ENCODE peak calls at places on chromosomes 4 and X, in four cellular contexts. One of them, this sample, is unnamed.

GRCh38 chrX:63417649-63418048 is 66.5 kb upstream of the SPIN4 start:
- DNase-seq in HCT116: no peak
- DNase-seq in GM12878: no peak
- DNase-seq in GM23248: no peak
- DNase-seq in this sample: no peak

GRCh38 chrX:23786268-23786815 is 3.4 kb downstream of the SAT1 start:
- DNase-seq in GM12878: no peak
- DNase-seq in GM23248: peak; percentile 27
- DNase-seq in HCT116: no peak
- DNase-seq in this sample: no peak

GRCh38 chr4:3486556-3487270 is 23.6 kb downstream of the DOK7 start:
- DNase-seq in GM12878: no peak
- DNase-seq in HCT116: no peak
- DNase-seq in GM23248: no peak
- DNase-seq in this sample: peak; percentile 28

GRCh38 chr4:79467246-79467932 is 59.4 kb upstream of the GK2 start:
- DNase-seq in GM23248: peak; percentile 69
- DNase-seq in HCT116: no peak
- DNase-seq in GM12878: no peak
- DNase-seq in this sample: no peak

GRCh38 chr4:36944227-36944626 is 300.3 kb upstream of the NWD2 start:
- DNase-seq in GM23248: no peak
- DNase-seq in HCT116: no peak
- DNase-seq in GM12878: no peak
- DNase-seq in this sample: no peak

GRCh38 chr4:70306101-70306500 is 28.7 kb upstream of the CABS1 start:
- DNase-seq in GM23248: no peak
- DNase-seq in HCT116: no peak
- DNase-seq in GM12878: no peak
- DNase-seq in this sample: no peak

GRCh38 chr4:146245246-146245645 is 30.9 kb downstream of the REELD1 start:
- DNase-seq in GM23248: peak; percentile 57
- DNase-seq in HCT116: no peak
- DNase-seq in GM12878: no peak
- DNase-seq in this sample: peak; percentile 23

GRCh38 chr4:1379351-1379781 is 26.9 kb downstream of the NKX1-1 start:
- DNase-seq in GM12878: no peak
- DNase-seq in GM23248: no peak
- DNase-seq in HCT116: no peak
- DNase-seq in this sample: no peak

GRCh38 chr4:14315129-14315528 is 687.2 kb upstream of the CPEB2 start:
- DNase-seq in GM12878: no peak
- DNase-seq in GM23248: no peak
- DNase-seq in HCT116: no peak
- DNase-seq in this sample: no peak

GRCh38 chr4:155509619-155510018 is 132.9 kb upstream of the MAP9 start:
- DNase-seq in GM23248: peak; percentile 28
- DNase-seq in HCT116: no peak
- DNase-seq in GM12878: no peak
- DNase-seq in this sample: no peak

GRCh38 chr4:107183155-107183774 is 147.2 kb upstream of the DKK2 start:
- DNase-seq in GM23248: peak; percentile 80
- DNase-seq in HCT116: peak; percentile 55
- DNase-seq in GM12878: peak; percentile 3
- DNase-seq in this sample: peak; percentile 35

GRCh38 chrX:15848576-15848975 is 6.0 kb downstream of the AP1S2 start:
- DNase-seq in HCT116: no peak
- DNase-seq in GM23248: no peak
- DNase-seq in GM12878: no peak
- DNase-seq in this sample: no peak

GRCh38 chr4:81609844-81610243 is 138.1 kb upstream of the RASGEF1B start:
- DNase-seq in GM23248: no peak
- DNase-seq in HCT116: no peak
- DNase-seq in GM12878: no peak
- DNase-seq in this sample: no peak

GRCh38 chrX:151384807-151385206 is 12.2 kb upstream of the VMA21 start:
- DNase-seq in GM23248: no peak
- DNase-seq in GM12878: no peak
- DNase-seq in HCT116: no peak
- DNase-seq in this sample: no peak

GRCh38 chr4:102778720-102779119 is 18.0 kb upstream of the MANBA start:
- DNase-seq in HCT116: no peak
- DNase-seq in GM23248: no peak
- DNase-seq in GM12878: no peak
- DNase-seq in this sample: no peak

GRCh38 chr4:168524006-168524405 is 27.2 kb downstream of the PALLD start:
- DNase-seq in HCT116: no peak
- DNase-seq in GM12878: no peak
- DNase-seq in GM23248: peak; percentile 81
- DNase-seq in this sample: no peak

GRCh38 chrX:115533485-115533884 is 27.5 kb upstream of the PLS3 start:
- DNase-seq in GM23248: peak; percentile 46
- DNase-seq in GM12878: no peak
- DNase-seq in HCT116: no peak
- DNase-seq in this sample: peak; percentile 57

GRCh38 chr4:46329118-46329976 is 60.6 kb downstream of the GABRA2 start:
- DNase-seq in GM23248: peak; percentile 16
- DNase-seq in GM12878: no peak
- DNase-seq in HCT116: no peak
- DNase-seq in this sample: peak; percentile 13

DNA sequence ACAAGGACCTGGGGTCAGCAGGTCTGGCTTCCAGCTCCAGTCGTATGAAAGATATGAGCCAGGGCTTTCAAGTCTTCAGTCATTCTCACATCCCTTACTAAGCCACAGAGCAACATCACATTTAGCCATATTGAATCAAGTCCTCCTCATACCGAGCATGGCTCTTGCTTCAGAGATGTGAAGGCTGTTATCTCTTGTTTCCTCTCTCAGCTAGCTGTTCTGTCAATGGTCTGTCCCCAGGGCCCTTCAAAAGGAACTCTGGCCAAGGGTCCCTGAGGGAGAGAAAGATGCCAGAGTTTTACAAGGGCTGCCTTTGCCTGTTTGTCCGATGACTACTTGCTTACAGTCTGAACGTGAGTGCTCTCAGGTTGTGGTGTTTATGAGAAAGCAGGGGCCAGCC is 30.5 kb downstream of the DOCK11 start:
- DNase-seq in HCT116: no peak
- DNase-seq in GM12878: no peak
- DNase-seq in GM23248: no peak
- DNase-seq in this sample: no peak
- H3K27ac ChIP-seq in HCT116: no peak overlapping the region
- H3K27ac ChIP-seq in GM12878: peak overlapping the region; percentile 7
- H3K27ac ChIP-seq in GM23248: no peak overlapping the region
- H3K27ac ChIP-seq in this sample: no peak overlapping the region

DNA sequence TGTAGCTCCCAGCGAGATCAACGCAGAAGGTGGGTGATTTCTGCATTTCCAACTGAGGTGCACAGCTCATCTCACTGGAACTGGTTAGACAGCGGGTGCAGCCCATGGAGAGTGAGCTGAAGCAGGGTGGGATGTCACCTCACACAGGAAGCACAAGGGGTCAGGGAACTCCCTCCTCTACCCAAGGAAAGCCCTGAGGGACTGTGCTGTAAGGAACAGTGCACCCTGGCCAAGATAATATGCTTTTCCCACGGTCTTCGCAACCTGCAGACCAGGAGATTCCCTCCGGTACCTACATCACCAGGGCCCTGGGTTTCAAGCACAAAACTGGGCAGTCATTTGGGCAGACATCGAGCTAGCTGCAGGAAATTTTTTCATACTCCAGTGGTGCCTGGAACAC is 216.4 kb upstream of the TET2 start:
- DNase-seq in HCT116: no peak
- DNase-seq in GM23248: no peak
- DNase-seq in GM12878: peak; percentile 51
- DNase-seq in this sample: no peak
- H3K4me2 ChIP-seq in HCT116: no peak overlapping the region
- H3K4me2 ChIP-seq in GM23248: no peak overlapping the region
- H3K4me2 ChIP-seq in GM12878: peak overlapping the region; percentile 7
- H3K4me2 ChIP-seq in this sample: no peak overlapping the region

GRCh38 chrX:137566746-137567473 is 983 bp downstream of the ZIC3 start:
- DNase-seq in GM12878: no peak
- DNase-seq in HCT116: no peak
- DNase-seq in GM23248: peak; percentile 12
- DNase-seq in this sample: no peak
- TF ChIP-seq EZH2 in GM12878: no peak
- TF ChIP-seq EZH2 in HCT116: no peak
- TF ChIP-seq EZH2 in GM23248: no peak
- TF ChIP-seq EZH2 in this sample: no peak

DNA sequence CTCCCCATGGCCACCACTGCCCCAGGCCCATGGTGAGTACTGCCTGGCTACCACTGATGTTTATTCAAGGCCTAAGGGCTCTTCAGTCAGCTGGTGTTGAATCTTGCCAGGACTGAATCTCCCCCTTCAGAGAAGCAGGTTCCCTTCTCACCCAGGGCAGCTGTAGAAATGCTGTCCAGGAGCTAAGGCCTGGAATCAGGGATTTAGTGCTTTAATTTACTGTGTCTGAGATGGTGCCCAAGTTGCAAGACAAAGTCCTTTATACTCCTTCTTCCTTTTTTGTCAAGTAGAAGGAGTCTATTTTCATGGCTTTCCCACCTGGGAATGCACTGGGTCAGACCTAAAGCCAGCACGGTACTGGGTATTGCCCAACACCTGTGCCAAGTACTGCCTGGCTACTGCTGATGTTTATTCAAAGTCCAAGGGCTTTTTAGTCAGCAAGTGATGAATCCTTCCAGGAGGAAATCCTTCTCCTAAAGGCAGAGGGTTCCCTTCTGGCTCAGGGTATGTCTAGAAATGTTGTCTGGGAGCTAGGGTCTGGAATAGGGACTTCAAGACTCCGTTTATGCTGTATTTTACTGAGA is 117.6 kb upstream of the ATOH1 start:
- DNase-seq in GM23248: no peak
- DNase-seq in GM12878: no peak
- DNase-seq in HCT116: no peak
- DNase-seq in this sample: no peak
- H3K27ac ChIP-seq in GM23248: no peak overlapping the region
- H3K27ac ChIP-seq in GM12878: no peak overlapping the region
- H3K27ac ChIP-seq in HCT116: no peak overlapping the region
- H3K27ac ChIP-seq in this sample: no peak overlapping the region

GRCh38 chrX:18464500-18464899 is 39.1 kb downstream of the CDKL5 start:
- DNase-seq in GM12878: no peak
- DNase-seq in GM23248: no peak
- DNase-seq in HCT116: no peak
- DNase-seq in this sample: no peak
- H3K4me2 ChIP-seq in GM12878: no peak overlapping the region
- H3K4me2 ChIP-seq in GM23248: no peak overlapping the region
- H3K4me2 ChIP-seq in HCT116: no peak overlapping the region
- H3K4me2 ChIP-seq in this sample: no peak overlapping the region

DNA sequence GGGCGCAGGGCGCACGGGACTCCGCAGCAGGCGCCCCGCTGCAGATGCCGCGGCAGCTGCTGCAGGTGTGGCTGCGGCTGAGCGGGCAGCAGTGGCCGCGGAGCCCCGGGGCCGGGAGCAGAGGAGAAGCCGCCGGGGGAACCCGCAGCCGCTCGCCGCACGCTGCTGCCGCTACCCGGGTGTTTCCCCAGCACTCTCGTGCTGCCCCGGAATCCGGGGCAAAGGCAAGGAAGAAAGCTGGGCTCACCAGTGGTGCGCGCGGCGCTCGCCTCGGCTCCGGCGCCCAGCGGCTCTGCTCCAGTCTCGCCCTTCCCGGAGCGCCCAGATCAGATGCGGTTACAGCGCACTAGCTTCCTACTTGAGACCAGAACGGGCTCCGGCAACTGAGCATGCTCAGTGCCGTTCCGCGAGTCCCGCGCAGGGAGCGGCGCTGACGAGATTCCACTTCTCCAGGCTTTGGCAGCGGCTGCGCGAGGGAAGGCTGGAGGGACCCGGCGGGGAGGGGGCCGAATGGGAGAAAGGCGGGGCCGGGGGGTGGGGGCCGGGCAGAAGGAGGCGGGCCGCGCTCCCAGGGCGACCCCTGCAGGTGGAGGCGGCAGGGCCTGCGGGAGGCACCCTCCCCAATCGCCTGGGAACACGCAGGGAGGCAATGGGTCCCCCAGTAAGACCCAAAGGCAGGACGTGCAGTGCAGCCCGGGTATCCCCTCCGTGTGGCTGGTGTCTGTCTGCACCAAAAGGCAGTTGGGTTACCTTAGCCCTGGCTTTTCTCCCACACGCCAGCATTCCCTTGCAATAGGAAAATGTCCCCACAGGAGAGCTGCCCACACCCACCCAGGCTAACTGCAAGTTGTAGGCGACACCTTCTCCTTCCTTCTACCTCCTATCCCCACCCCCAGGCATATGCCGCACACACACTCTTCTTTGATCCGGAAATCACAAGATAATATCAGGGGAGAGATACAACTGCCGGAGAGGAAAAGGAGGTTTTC is at the start of gene APBB2:
- DNase-seq in HCT116: peak; percentile 93
- DNase-seq in GM12878: peak; percentile 49
- DNase-seq in GM23248: peak; percentile 98
- DNase-seq in this sample: peak; percentile 95
- TF ChIP-seq EZH2 in HCT116: no peak
- TF ChIP-seq EZH2 in GM12878: no peak
- TF ChIP-seq EZH2 in GM23248: no peak
- TF ChIP-seq EZH2 in this sample: no peak

GRCh38 chr4:59598233-59598618 is 1601.9 kb upstream of the ADGRL3 start:
- DNase-seq in GM23248: no peak
- DNase-seq in HCT116: no peak
- DNase-seq in GM12878: no peak
- DNase-seq in this sample: no peak
- H3K27ac ChIP-seq in GM23248: no peak overlapping the region
- H3K27ac ChIP-seq in HCT116: no peak overlapping the region
- H3K27ac ChIP-seq in GM12878: no peak overlapping the region
- H3K27ac ChIP-seq in this sample: no peak overlapping the region

GRCh38 chrX:67604979-67605703 is 61.3 kb downstream of the AR start:
- DNase-seq in GM12878: no peak
- DNase-seq in GM23248: peak; percentile 86
- DNase-seq in HCT116: no peak
- DNase-seq in this sample: no peak
- H3K4me2 ChIP-seq in GM12878: no peak overlapping the region
- H3K4me2 ChIP-seq in GM23248: peak overlapping the region; percentile 45
- H3K4me2 ChIP-seq in HCT116: no peak overlapping the region
- H3K4me2 ChIP-seq in this sample: no peak overlapping the region